ENCODE peak calls at places on chromosome 1, in seven cellular contexts. J, V, M, O, L, I and K are unnamed samples.

GRCh38 chr1:165259236-165259635 is 97.3 kb downstream of the LMX1A start:
- DNase-seq in O (no peak), I (no peak), L (peak; percentile 18), V (no peak), M (no peak), J (no peak), K (no peak)

GRCh38 chr1:39204441-39205081 is at the start of gene MACF1:
- DNase-seq in O (peak; percentile 81), M (peak; percentile 92), L (no peak), J (peak; percentile 68), I (peak; percentile 50), V (peak; percentile 76), K (peak; percentile 79)

GRCh38 chr1:173669491-173669941 is at the start of gene ANKRD45:
- DNase-seq in L (peak; percentile 23), J (peak; percentile 40), V (peak; percentile 80), M (peak; percentile 75), O (no peak), I (no peak), K (no peak)

GRCh38 chr1:36480161-36480560 is 2.6 kb downstream of the CSF3R start:
- DNase-seq in V (no peak), J (no peak), I (no peak), O (no peak), L (no peak), M (no peak), K (no peak)

GRCh38 chr1:38046884-38047602 is 450 bp upstream of the POU3F1 start:
- DNase-seq in I (peak; percentile 78), M (peak; percentile 92), V (peak; percentile 90), J (peak; percentile 92), L (peak; percentile 77), O (no peak), K (no peak)

GRCh38 chr1:32052887-32053286 is 19.9 kb upstream of the TMEM39B start:
- DNase-seq in V (no peak), O (no peak), J (peak; percentile 30), M (peak; percentile 68), I (no peak), L (no peak), K (no peak)

GRCh38 chr1:221419513-221420088 is 322.3 kb downstream of the DUSP10 start:
- DNase-seq in L (no peak), O (peak; percentile 63), M (peak; percentile 84), V (no peak), J (peak; percentile 97), I (peak; percentile 45), K (peak; percentile 80)

GRCh38 chr1:62735491-62736171 is 47.4 kb upstream of the DOCK7 start:
- DNase-seq in O (no peak), V (no peak), J (peak; percentile 35), M (peak; percentile 61), L (no peak), I (no peak), K (peak; percentile 41)

GRCh38 chr1:153960206-153960605 is 1.8 kb upstream of the CRTC2 start:
- DNase-seq in O (no peak), L (no peak), M (no peak), V (no peak), I (no peak), J (no peak), K (no peak)

GRCh38 chr1:27005648-27006496 is 6.8 kb downstream of the TENT5B start:
- DNase-seq in L (peak; percentile 23), J (no peak), I (no peak), O (no peak), M (peak; percentile 60), V (no peak), K (no peak)

GRCh38 chr1:20058531-20058930 is 11.5 kb upstream of the PLA2G5 start:
- DNase-seq in L (no peak), O (peak; percentile 61), J (peak; percentile 39), V (no peak), I (no peak), M (peak; percentile 61), K (peak; percentile 79)

GRCh38 chr1:201876148-201876547 is 12.6 kb upstream of the SHISA4 start:
- DNase-seq in I (no peak), V (no peak), M (peak; percentile 64), O (no peak), L (peak; percentile 5), J (peak; percentile 29), K (no peak)

GRCh38 chr1:228984107-228984506 is 248.8 kb downstream of the RHOU start:
- DNase-seq in O (no peak), L (no peak), J (no peak), M (no peak), I (no peak), V (no peak), K (no peak)

GRCh38 chr1:228982637-228983036 is 247.4 kb downstream of the RHOU start:
- DNase-seq in I (no peak), O (no peak), M (peak; percentile 6), V (no peak), J (no peak), L (no peak), K (no peak)

GRCh38 chr1:228984646-228985631 is 249.7 kb downstream of the RHOU start:
- DNase-seq in M (no peak), J (no peak), O (no peak), I (no peak), V (no peak), L (no peak), K (no peak)

GRCh38 chr1:228983661-228984060 is 248.4 kb downstream of the RHOU start:
- DNase-seq in O (no peak), M (no peak), I (no peak), L (no peak), V (no peak), J (no peak), K (no peak)

DNA sequence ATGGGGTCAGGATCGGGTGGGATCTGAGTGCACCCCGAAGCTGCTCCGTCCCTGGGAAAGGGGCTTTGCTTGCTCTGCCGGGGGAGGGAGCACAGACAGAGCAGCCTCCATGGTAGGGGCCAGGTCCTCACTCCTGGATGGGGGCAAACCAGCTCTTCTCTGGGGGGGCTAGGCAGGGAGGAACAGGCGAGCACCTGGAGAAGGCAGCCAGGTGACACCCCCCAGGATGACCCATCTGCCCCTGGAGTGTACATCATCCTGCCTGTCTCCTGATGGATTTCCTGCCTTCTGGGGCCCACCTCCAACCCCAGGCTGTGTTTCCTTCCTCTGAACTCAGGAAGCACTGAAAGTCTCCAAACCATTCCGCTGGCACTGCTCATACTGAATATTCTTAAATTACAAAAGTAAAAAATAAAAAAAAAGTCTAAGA is 248.0 kb downstream of the RHOU start:
- DNase-seq in O (no peak), I (no peak), V (no peak), J (no peak), L (no peak), M (no peak), K (no peak)
- TF ChIP-seq CTCF in O (no peak), I (no peak), V (no peak), J (no peak), L (no peak), M (no peak), K (no peak)

DNA sequence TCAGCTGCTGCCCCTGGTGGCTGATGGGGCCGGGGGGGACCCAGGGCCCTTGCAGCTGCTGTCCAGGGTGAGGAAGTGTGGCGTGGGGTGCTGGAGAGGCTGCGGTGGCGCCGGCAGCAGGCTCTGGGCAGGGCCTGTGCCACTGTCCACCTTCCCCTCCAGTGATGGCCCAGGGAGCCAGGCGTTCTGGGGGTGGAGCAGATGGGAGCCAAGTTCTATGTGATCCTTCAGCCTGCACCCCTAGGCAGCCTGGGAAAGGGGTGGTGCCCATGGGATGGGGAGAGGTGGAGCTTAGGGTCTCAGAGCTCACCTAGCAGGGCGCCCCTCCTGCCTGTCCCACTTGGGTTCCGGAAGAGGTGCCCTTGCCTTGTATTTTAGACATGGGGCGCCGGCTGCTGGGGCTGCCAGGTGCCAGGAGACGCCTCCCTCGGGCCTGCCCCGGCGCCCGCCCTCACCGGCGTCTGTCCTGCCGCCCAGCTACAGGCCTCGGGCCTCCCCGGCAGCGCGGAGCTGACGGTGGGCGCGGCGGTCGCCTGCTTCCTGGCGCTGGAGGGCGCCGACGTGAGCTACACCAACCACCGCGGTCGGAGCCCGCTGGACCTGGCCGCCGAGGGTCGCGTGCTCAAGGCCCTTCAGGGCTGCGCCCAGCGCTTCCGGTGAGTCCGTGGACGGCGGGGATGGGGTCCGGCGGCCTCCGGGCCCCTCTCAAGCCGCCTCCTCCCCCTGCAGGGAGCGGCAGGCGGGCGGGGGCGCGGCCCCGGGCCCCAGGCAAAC is 3.1 kb upstream of the MMP23B start:
- DNase-seq in O (no peak), M (no peak), J (peak; percentile 41), L (no peak), I (no peak), V (no peak), K (no peak)
- H3K4me3 ChIP-seq in O (no peak overlapping the region), M (no peak overlapping the region), J (peak overlapping the region; percentile 34), L (no peak overlapping the region), I (no peak overlapping the region), V (peak overlapping the region; percentile 20), K (no peak overlapping the region)

GRCh38 chr1:2516124-2516523 is 10.3 kb downstream of the PANK4 start:
- DNase-seq in I (no peak), J (no peak), V (no peak), L (no peak), M (no peak), O (no peak), K (no peak)

GRCh38 chr1:2515763-2516080 is 10.7 kb downstream of the PANK4 start:
- DNase-seq in O (no peak), V (no peak), J (no peak), I (no peak), M (no peak), L (no peak), K (no peak)

GRCh38 chr1:2513939-2514650 is 12.3 kb downstream of the PANK4 start:
- DNase-seq in L (no peak), I (no peak), J (no peak), M (no peak), O (no peak), V (no peak), K (no peak)

GRCh38 chr1:2516946-2517345 is 9.4 kb downstream of the PANK4 start:
- DNase-seq in J (no peak), L (no peak), M (no peak), I (no peak), V (no peak), O (no peak), K (no peak)

DNA sequence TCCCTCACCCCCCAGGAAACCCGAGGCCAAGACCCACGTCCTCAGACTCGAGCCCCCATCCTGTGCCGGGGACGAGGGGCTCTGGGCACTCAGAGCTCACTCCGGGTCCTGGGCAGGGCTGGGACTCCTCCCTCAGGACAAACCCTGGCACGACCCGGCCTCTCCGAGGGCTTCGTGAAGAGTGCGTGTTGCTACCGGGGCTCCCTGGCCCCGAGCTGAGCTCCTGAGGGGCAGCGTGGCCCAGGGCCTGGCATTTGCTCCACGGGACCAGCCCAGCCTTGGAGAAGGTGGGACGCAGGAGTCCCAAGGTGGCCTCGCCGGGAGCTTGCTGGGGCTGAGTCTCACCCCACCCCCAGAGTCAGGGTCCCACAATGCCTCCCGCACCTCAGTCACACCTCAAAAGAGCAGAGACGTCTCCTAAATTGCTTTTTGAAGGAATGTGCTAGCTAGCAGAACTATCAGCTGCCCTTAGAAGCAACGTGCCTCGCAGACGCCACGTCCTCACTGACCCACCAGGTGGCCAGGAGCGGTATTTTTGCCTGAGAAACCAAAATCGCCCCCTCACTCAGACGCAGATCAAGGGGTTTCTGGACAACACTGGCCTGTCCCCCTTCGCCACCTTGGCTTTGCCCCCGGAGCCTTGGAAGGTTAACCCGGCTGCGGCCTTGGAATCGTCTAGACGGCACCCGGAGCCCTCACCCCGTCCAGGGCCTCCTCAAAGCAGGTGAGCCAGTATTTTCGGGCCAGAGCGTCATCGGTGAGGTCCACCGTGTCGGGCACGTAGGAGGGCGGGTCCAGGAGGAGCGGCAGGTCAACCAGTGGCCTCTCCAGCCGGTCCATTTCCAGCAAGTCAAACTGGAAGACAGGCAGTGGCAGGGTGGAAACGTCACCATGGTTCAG is 11.3 kb downstream of the PANK4 start:
- DNase-seq in J (no peak), V (no peak), O (no peak), L (no peak), M (no peak), I (no peak), K (no peak)
- TF ChIP-seq CTCF in J (peak; percentile 20), V (no peak), O (no peak), L (no peak), M (no peak), I (no peak), K (peak; percentile 15)

GRCh38 chr1:115732307-115732706 is 36.2 kb downstream of the CASQ2 start:
- DNase-seq in L (no peak), M (no peak), I (no peak), J (no peak), O (no peak), V (no peak), K (no peak)
- H3K4me3 ChIP-seq in L (no peak overlapping the region), M (no peak overlapping the region), I (no peak overlapping the region), J (no peak overlapping the region), O (no peak overlapping the region), V (no peak overlapping the region), K (no peak overlapping the region)